ENCODE peak calls at places on chromosomes 12 and 14, in nine cellular contexts. E is NCI-H1694 treated with DMSO at 0.1 percent for 48 hours, V is OCI-LY7, G is HepG2, P is nephron progenitor cell, X is psoas muscle, L is HS-5, H is GM13976, O is pulmonary artery endothelial cell. N is an unnamed sample.
A peak's percentile ranks its signal among the peaks of the same experiment; 100 is the strongest.

GRCh38 chr14:29028973-29029582 is 262.5 kb downstream of the FOXG1 start:
- DNase-seq in E (no peak), V (no peak), G (peak; percentile 99), P (peak; percentile 27), X (no peak), L (no peak), H (no peak), O (no peak), N (no peak)

GRCh38 chr12:62621239-62621638 is 154.6 kb downstream of the MON2 start:
- DNase-seq in E (no peak), V (no peak), G (no peak), P (no peak), X (no peak), L (no peak), H (no peak), O (no peak), N (no peak)

GRCh38 chr12:75208851-75209781 is 523 bp downstream of the KCNC2 start:
- DNase-seq in E (no peak), V (no peak), G (no peak), P (peak; percentile 87), X (no peak), L (no peak), H (peak; percentile 38), O (no peak), N (no peak)

GRCh38 chr12:15829255-15829654 is 40.1 kb upstream of the EPS8 start:
- DNase-seq in E (no peak), V (no peak), G (no peak), P (no peak), X (no peak), L (no peak), H (no peak), O (no peak), N (no peak)

GRCh38 chr14:92380131-92380530 is 57.2 kb downstream of the SLC24A4 start:
- DNase-seq in E (no peak), V (no peak), G (no peak), P (no peak), X (no peak), L (no peak), H (no peak), O (no peak), N (no peak)

GRCh38 chr14:53432378-53432802 is 279.3 kb upstream of the DDHD1 start:
- DNase-seq in E (peak; percentile 69), V (peak; percentile 41), G (peak; percentile 59), P (peak; percentile 48), X (no peak), L (no peak), H (peak; percentile 62), O (no peak), N (no peak)

GRCh38 chr12:6684609-6685008 is 4.6 kb downstream of the ZNF384 start:
- DNase-seq in E (peak; percentile 84), V (peak; percentile 52), G (peak; percentile 57), P (peak; percentile 26), X (no peak), L (no peak), H (no peak), O (no peak), N (no peak)

GRCh38 chr14:50342211-50343080 is 30.3 kb downstream of the DMAC2L start:
- DNase-seq in E (peak; percentile 91), V (no peak), G (peak; percentile 66), P (peak; percentile 30), X (peak; percentile 61), L (no peak), H (peak; percentile 70), O (no peak), N (peak; percentile 75)

GRCh38 chr14:74765721-74766120 is 2.6 kb downstream of the YLPM1 start:
- DNase-seq in E (no peak), V (peak; percentile 17), G (no peak), P (no peak), X (no peak), L (no peak), H (no peak), O (no peak), N (no peak)

GRCh38 chr14:70942342-70942706 is 35.1 kb downstream of the PCNX1 start:
- DNase-seq in E (no peak), V (no peak), G (no peak), P (no peak), X (no peak), L (no peak), H (no peak), O (no peak), N (no peak)

GRCh38 chr12:64098709-64099354 is 123.3 kb downstream of the KICS2 start:
- DNase-seq in E (peak; percentile 78), V (no peak), G (no peak), P (no peak), X (no peak), L (peak; percentile 54), H (no peak), O (peak; percentile 40), N (no peak)

GRCh38 chr12:90044069-90044468 is 335.4 kb upstream of the ATP2B1 start:
- DNase-seq in E (no peak), V (no peak), G (no peak), P (no peak), X (no peak), L (no peak), H (no peak), O (no peak), N (no peak)